ENCODE peak calls at places on chromosome 10, in nine cellular contexts. Q is brain microvascular endothelial cell; T is Caki2; U is SW480; V is T follicular helper cell; F is activated T-helper 9 cell treated with anti-CD3 and anti-CD28 coated beads, Interleukin-2, amount 50 U/mL, for 16 hours; Z is immature natural killer cell; M is activated naive CD8-positive, alpha-beta T cell treated with anti-CD3 and anti-CD28 coated beads, Interleukin-2, amount 50 U/mL, for 16 hours; P is CD4-positive, alpha-beta T cell. E is an unnamed sample.

GRCh38 chr10:14153570-14154055 is 177.1 kb downstream of the FRMD4A start:
- DNase-seq in Q (peak), T (no peak), U (no peak), V (no peak), F (no peak), Z (no peak), M (no peak), P (no peak), E (no peak)

GRCh38 chr10:99540339-99540672 is 7.6 kb downstream of the NKX2-3 start:
- DNase-seq in Q (no peak), T (no peak), U (no peak), V (no peak), F (no peak), Z (no peak), M (no peak), P (no peak), E (no peak)

GRCh38 chr10:81911328-81911727 is 36.3 kb downstream of the NRG3 start:
- DNase-seq in Q (no peak), T (no peak), U (no peak), V (no peak), F (no peak), Z (no peak), M (no peak), P (no peak), E (no peak)

GRCh38 chr10:73054286-73054685 is 42.4 kb downstream of the P4HA1 start:
- DNase-seq in Q (no peak), T (no peak), U (no peak), V (no peak), F (no peak), Z (no peak), M (no peak), P (no peak), E (no peak)

GRCh38 chr10:52347327-52347667 is 33.2 kb downstream of the DKK1 start:
- DNase-seq in Q (no peak), T (no peak), U (no peak), V (no peak), F (no peak), Z (no peak), M (no peak), P (no peak), E (no peak)

GRCh38 chr10:33189373-33189772 is 145.1 kb downstream of the NRP1 start:
- DNase-seq in Q (no peak), T (peak), U (no peak), V (no peak), F (no peak), Z (no peak), M (no peak), P (no peak), E (peak)

GRCh38 chr10:10833955-10834354 is 183.7 kb upstream of the CELF2 start:
- DNase-seq in Q (no peak), T (no peak), U (no peak), V (no peak), F (no peak), Z (no peak), M (no peak), P (no peak), E (no peak)

GRCh38 chr10:12797471-12798262 is 203.8 kb downstream of the CCDC3 start:
- DNase-seq in Q (no peak), T (no peak), U (peak), V (no peak), F (no peak), Z (no peak), M (no peak), P (no peak), E (no peak)

GRCh38 chr10:22997102-22997501 is 69.2 kb downstream of the ARMC3 start:
- DNase-seq in Q (peak), T (peak), U (peak), V (no peak), F (no peak), Z (no peak), M (no peak), P (no peak), E (no peak)

GRCh38 chr10:100370561-100370975 is 23.5 kb downstream of the SCD start:
- DNase-seq in Q (no peak), T (peak), U (peak), V (no peak), F (no peak), Z (no peak), M (no peak), P (peak), E (no peak)

GRCh38 chr10:121070257-121070656 is 219.1 kb downstream of the WDR11 start:
- DNase-seq in Q (no peak), T (no peak), U (peak), V (no peak), F (no peak), Z (no peak), M (no peak), P (no peak), E (no peak)

GRCh38 chr10:43479275-43479674 is 42.4 kb downstream of the ZNF487 start:
- DNase-seq in Q (no peak), T (no peak), U (no peak), V (no peak), F (no peak), Z (no peak), M (no peak), P (no peak), E (no peak)

GRCh38 chr10:74738985-74739567 is 87.3 kb upstream of the KAT6B start:
- DNase-seq in Q (peak), T (no peak), U (no peak), V (no peak), F (no peak), Z (peak), M (no peak), P (no peak), E (no peak)

GRCh38 chr10:119401671-119402395 is 140.7 kb downstream of the RGS10 start:
- DNase-seq in Q (peak), T (peak), U (peak), V (no peak), F (no peak), Z (no peak), M (no peak), P (no peak), E (no peak)

GRCh38 chr10:21334891-21335696 is 190.4 kb downstream of the SKIDA1 start:
- DNase-seq in Q (peak), T (peak), U (peak), V (no peak), F (no peak), Z (no peak), M (no peak), P (no peak), E (peak)

GRCh38 chr10:48765527-48765926 is 80.9 kb downstream of the WDFY4 start:
- DNase-seq in Q (no peak), T (no peak), U (no peak), V (no peak), F (no peak), Z (no peak), M (no peak), P (no peak), E (no peak)

GRCh38 chr10:102117391-102118159 is 2.6 kb downstream of the LDB1 start:
- DNase-seq in Q (no peak), T (peak), U (peak), V (peak), F (no peak), Z (no peak), M (no peak), P (peak), E (no peak)

GRCh38 chr10:102645741-102646609 is 1.7 kb downstream of the TRIM8 start:
- DNase-seq in Q (peak), T (peak), U (peak), V (peak), F (peak), Z (peak), M (no peak), P (peak), E (peak)

GRCh38 chr10:93088466-93088865 is 14.8 kb downstream of the CYP26A1 start:
- DNase-seq in Q (no peak), T (no peak), U (no peak), V (no peak), F (no peak), Z (no peak), M (no peak), P (no peak), E (no peak)

GRCh38 chr10:6738464-6738824 is 158.4 kb upstream of the PRKCQ start:
- DNase-seq in Q (no peak), T (no peak), U (no peak), V (no peak), F (no peak), Z (no peak), M (no peak), P (no peak), E (peak)

GRCh38 chr10:62625484-62625883 is 179.0 kb upstream of the ADO start:
- DNase-seq in Q (no peak), T (no peak), U (no peak), V (no peak), F (no peak), Z (no peak), M (no peak), P (no peak), E (no peak)

GRCh38 chr10:124345521-124345920 is 73.2 kb downstream of the OAT start:
- DNase-seq in Q (no peak), T (no peak), U (no peak), V (no peak), F (no peak), Z (no peak), M (no peak), P (no peak), E (no peak)

GRCh38 chr10:86936661-86937501 is 20.5 kb downstream of the MMRN2 start:
- DNase-seq in Q (peak), T (no peak), U (no peak), V (no peak), F (no peak), Z (no peak), M (no peak), P (no peak), E (no peak)

GRCh38 chr10:122062831-122063674 is 74.1 kb downstream of the TACC2 start:
- DNase-seq in Q (peak), T (peak), U (peak), V (no peak), F (no peak), Z (no peak), M (no peak), P (no peak), E (peak)

GRCh38 chr10:84140036-84140379 is 699 bp downstream of the GHITM start:
- DNase-seq in Q (peak), T (no peak), U (peak), V (no peak), F (peak), Z (no peak), M (no peak), P (no peak), E (no peak)

GRCh38 chr10:607545-608196 is 81.8 kb downstream of the DIP2C start:
- DNase-seq in Q (no peak), T (no peak), U (no peak), V (no peak), F (no peak), Z (no peak), M (no peak), P (no peak), E (no peak)

GRCh38 chr10:3538850-3539531 is 246.0 kb downstream of the KLF6 start:
- DNase-seq in Q (peak), T (peak), U (peak), V (no peak), F (no peak), Z (no peak), M (no peak), P (no peak), E (peak)

GRCh38 chr10:100008142-100008522 is 1.6 kb downstream of the DNMBP start:
- DNase-seq in Q (no peak), T (no peak), U (no peak), V (no peak), F (no peak), Z (no peak), M (no peak), P (no peak), E (no peak)

E was measured in epithelial cell of proximal tubule.